ENCODE peak calls at places on chromosomes 11 and 22, in six cellular contexts. H, J, C, W, V and G are unnamed samples.
A peak's percentile ranks its signal among the peaks of the same experiment; 100 is the strongest.

GRCh38 chr11:20367313-20367948 is 3.9 kb downstream of the HTATIP2 start:
- DNase-seq in V (peak; percentile 85), J (peak; percentile 85), C (no peak), W (no peak), H (peak; percentile 78), G (no peak)

GRCh38 chr11:6420677-6421076 is 1.8 kb upstream of the APBB1 start:
- DNase-seq in J (no peak), V (no peak), W (no peak), H (no peak), C (no peak), G (no peak)

GRCh38 chr11:10623797-10624761 is 55.6 kb upstream of the LYVE1 start:
- DNase-seq in V (peak; percentile 16), J (peak; percentile 55), H (no peak), W (no peak), C (peak; percentile 83), G (peak; percentile 34)

GRCh38 chr11:78325274-78325781 is 92.3 kb downstream of the GAB2 start:
- DNase-seq in C (no peak), H (no peak), W (no peak), J (no peak), V (no peak), G (no peak)

GRCh38 chr22:49959782-49960158 is 802 bp upstream of the PIM3 start:
- DNase-seq in V (no peak), J (peak; percentile 51), W (peak; percentile 68), C (peak; percentile 62), H (peak; percentile 18), G (peak; percentile 47)

GRCh38 chr11:74672956-74673895 is 58.0 kb downstream of the CHRDL2 start:
- DNase-seq in C (no peak), J (peak; percentile 86), W (peak; percentile 32), H (peak; percentile 98), V (peak; percentile 98), G (no peak)

GRCh38 chr11:94851864-94852581 is 83.9 kb downstream of the AMOTL1 start:
- DNase-seq in W (no peak), V (no peak), J (no peak), H (no peak), C (no peak), G (no peak)

GRCh38 chr22:42857845-42858481 is 890 bp upstream of the ARFGAP3 start:
- DNase-seq in W (peak; percentile 41), C (no peak), H (no peak), V (peak; percentile 12), J (peak; percentile 74), G (no peak)

GRCh38 chr11:122804161-122804560 is 34.1 kb upstream of the CRTAM start:
- DNase-seq in J (no peak), W (no peak), H (peak; percentile 57), C (no peak), V (peak; percentile 32), G (no peak)

GRCh38 chr22:47604563-47604962 is 842.1 kb downstream of the TBC1D22A start:
- DNase-seq in J (no peak), V (no peak), C (no peak), H (no peak), W (no peak), G (no peak)

GRCh38 chr11:2077061-2077802 is 62.0 kb downstream of the IGF2 start:
- DNase-seq in C (no peak), V (peak; percentile 22), W (no peak), H (peak; percentile 55), J (no peak), G (no peak)

GRCh38 chr11:124725719-124726105 is 14.0 kb upstream of the NRGN start:
- DNase-seq in C (no peak), J (no peak), W (no peak), H (peak; percentile 36), V (peak; percentile 54), G (no peak)

GRCh38 chr22:32311551-32312071 is 46.1 kb upstream of the RFPL3 start:
- DNase-seq in J (no peak), H (no peak), W (no peak), C (no peak), V (no peak), G (peak; percentile 39)

GRCh38 chr22:41731609-41732008 is 32.3 kb downstream of the MEI1 start:
- DNase-seq in H (no peak), J (no peak), C (no peak), V (no peak), W (no peak), G (no peak)

GRCh38 chr22:26608129-26608528 is 9.7 kb downstream of the CRYBB1 start:
- DNase-seq in V (no peak), H (no peak), C (no peak), W (no peak), J (no peak), G (no peak)

GRCh38 chr11:30143098-30143705 is 87.6 kb upstream of the FSHB start:
- DNase-seq in V (peak; percentile 43), W (no peak), C (peak; percentile 80), J (no peak), H (peak; percentile 27), G (no peak)

DNA sequence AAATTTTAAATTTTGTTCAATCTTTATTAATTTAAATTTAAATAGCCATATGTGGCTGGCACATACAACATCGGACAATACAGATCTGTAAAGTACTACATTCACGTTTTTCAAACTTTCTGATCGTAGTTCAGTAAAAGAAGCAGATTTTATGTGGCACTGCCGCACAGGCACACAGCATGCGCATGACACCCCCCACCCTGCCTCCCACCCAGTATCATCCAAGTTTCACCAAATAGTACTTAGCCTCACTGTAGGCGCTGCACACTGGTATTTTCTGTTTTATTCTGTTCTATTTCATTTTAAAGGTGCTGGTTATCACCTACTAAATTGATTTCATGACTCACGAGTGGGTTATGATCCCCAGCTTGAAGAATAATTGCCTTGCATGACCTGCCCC is 159.9 kb downstream of the HIPK3 start:
- DNase-seq in C (no peak), J (no peak), W (no peak), H (no peak), V (no peak), G (no peak)
- TF ChIP-seq CTCF in C (no peak), J (no peak), W (no peak), H (no peak), V (no peak), G (no peak)

DNA sequence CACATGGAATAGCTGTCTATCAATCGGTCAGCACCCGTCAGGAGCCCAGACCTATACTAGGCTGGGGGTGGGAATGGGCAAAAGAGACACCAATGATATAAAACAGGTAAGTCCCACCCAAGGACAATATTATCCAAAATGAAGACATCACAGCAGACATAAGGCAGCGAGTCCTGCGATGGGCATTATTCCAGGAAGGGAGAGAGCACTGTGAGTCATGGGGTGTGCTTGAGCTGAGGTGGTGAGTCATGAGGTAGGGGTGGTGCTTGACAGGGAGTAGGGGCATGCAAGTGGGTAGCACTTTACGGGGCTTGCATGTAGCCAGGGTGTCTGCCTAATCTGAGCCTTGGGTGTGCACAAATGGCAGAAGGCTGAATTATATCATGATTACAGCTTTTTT is 605.0 kb upstream of the CADM1 start:
- DNase-seq in J (peak; percentile 68), W (no peak), V (no peak), H (peak; percentile 4), C (no peak), G (no peak)
- TF ChIP-seq CTCF in J (no peak), W (no peak), V (no peak), H (no peak), C (no peak), G (no peak)

DNA sequence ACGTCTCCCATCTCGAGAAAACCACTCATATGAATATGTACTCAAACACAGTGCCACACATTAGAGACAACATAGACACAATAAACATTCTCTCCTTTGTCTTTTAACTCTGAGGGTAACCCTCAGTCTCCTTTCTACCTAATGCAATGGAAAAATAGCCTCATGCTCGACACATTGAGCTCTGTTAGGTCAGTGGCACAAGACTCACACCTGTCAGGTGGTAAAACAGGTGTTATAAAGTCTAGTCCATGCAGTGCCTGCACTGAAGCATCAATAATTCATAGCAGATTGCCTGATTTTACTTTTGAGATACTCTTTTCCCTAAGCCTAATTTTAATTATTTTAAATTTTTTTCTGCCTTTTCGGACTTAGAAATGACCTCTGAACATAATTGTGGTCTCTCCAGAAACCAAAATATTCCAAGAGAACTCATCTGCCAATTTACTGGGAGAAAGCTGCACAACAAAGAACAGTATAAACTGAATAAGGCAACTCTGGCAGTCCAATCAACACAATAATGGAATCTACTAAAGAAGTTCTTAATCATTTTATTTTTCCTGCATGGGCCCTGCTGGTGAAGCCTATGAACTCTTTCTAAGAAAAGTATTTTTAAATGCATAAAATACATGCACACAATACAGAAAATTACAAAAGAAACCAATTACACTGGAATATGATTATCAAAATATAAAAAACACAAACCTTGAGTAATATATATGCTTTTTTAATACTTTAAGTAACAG is 9.9 kb downstream of the RDX start:
- DNase-seq in C (no peak), V (no peak), W (no peak), J (no peak), H (no peak), G (no peak)
- TF ChIP-seq CTCF in C (no peak), V (peak; percentile 22), W (no peak), J (no peak), H (no peak), G (peak; percentile 38)

GRCh38 chr11:14974723-14975587 is 2.8 kb upstream of the CALCA start:
- DNase-seq in C (peak; percentile 86), J (peak; percentile 14), V (peak; percentile 49), W (peak; percentile 55), H (peak; percentile 23), G (peak; percentile 77)
- TF ChIP-seq CTCF in C (peak; percentile 78), J (peak; percentile 19), V (peak; percentile 78), W (peak; percentile 56), H (peak; percentile 70), G (peak; percentile 73)

GRCh38 chr11:83813296-83813695 is 527.1 kb upstream of the CCDC90B start:
- DNase-seq in V (no peak), W (no peak), J (no peak), C (no peak), H (peak; percentile 23), G (no peak)

GRCh38 chr11:83818349-83818748 is 532.2 kb upstream of the CCDC90B start:
- DNase-seq in C (no peak), W (no peak), H (no peak), V (no peak), J (no peak), G (no peak)

GRCh38 chr11:83815736-83816135 is 529.6 kb upstream of the CCDC90B start:
- DNase-seq in J (no peak), V (no peak), H (no peak), W (no peak), C (no peak), G (no peak)

GRCh38 chr11:83819936-83820549 is 533.9 kb upstream of the CCDC90B start:
- DNase-seq in W (no peak), H (peak; percentile 82), V (peak; percentile 88), C (peak; percentile 58), J (peak; percentile 37), G (no peak)

GRCh38 chr11:83816572-83817187 is 530.5 kb upstream of the CCDC90B start:
- DNase-seq in H (peak; percentile 26), J (no peak), C (peak; percentile 59), W (no peak), V (peak; percentile 29), G (no peak)
- TF ChIP-seq CTCF in H (peak; percentile 72), J (peak; percentile 44), C (peak; percentile 67), W (peak; percentile 38), V (peak; percentile 49), G (peak; percentile 79)

GRCh38 chr11:86275493-86276370 is 26.3 kb upstream of the HIKESHI start:
- DNase-seq in J (no peak), V (no peak), H (no peak), C (no peak), W (no peak), G (no peak)
- TF ChIP-seq CTCF in J (no peak), V (no peak), H (no peak), C (no peak), W (no peak), G (no peak)